ENCODE peak calls at places on chromosomes 12 and 14, in five cellular contexts. S, O, V, Y and T are unnamed samples.

GRCh38 chr12:98471085-98471484 is 44.3 kb upstream of the TMPO start:
- DNase-seq in S (no peak), O (no peak), V (no peak), Y (no peak), T (no peak)

GRCh38 chr12:14554281-14555008 is 13.2 kb downstream of the PLBD1 start:
- DNase-seq in S (no peak), O (no peak), V (peak), Y (peak), T (peak)

GRCh38 chr12:73863541-73863940 is 674.1 kb upstream of the ATXN7L3B start:
- DNase-seq in S (no peak), O (peak), V (no peak), Y (no peak), T (no peak)

GRCh38 chr14:21454843-21455550 is 926 bp downstream of the CHD8 start:
- DNase-seq in S (no peak), O (no peak), V (no peak), Y (no peak), T (no peak)

GRCh38 chr12:128551266-128552025 is 272.3 kb downstream of the SLC15A4 start:
- DNase-seq in S (no peak), O (no peak), V (peak), Y (no peak), T (no peak)

GRCh38 chr12:117685115-117685926 is 283.5 kb downstream of the KSR2 start:
- DNase-seq in S (no peak), O (peak), V (peak), Y (peak), T (no peak)

GRCh38 chr14:72888202-72888601 is 5.7 kb downstream of the DPF3 start:
- DNase-seq in S (no peak), O (no peak), V (no peak), Y (no peak), T (no peak)

GRCh38 chr12:15931590-15932053 is 20.5 kb downstream of the DERA start:
- DNase-seq in S (no peak), O (no peak), V (no peak), Y (no peak), T (no peak)

GRCh38 chr14:77914073-77914721 is 114.3 kb downstream of the ADCK1 start:
- DNase-seq in S (no peak), O (no peak), V (no peak), Y (no peak), T (no peak)

GRCh38 chr12:115504241-115504941 is 773.1 kb downstream of the MED13L start:
- DNase-seq in S (no peak), O (no peak), V (no peak), Y (no peak), T (peak)

GRCh38 chr12:89636776-89637160 is 71.9 kb downstream of the ATP2B1 start:
- DNase-seq in S (no peak), O (no peak), V (no peak), Y (no peak), T (no peak)

GRCh38 chr12:53595212-53595611 is 31.0 kb downstream of the ATF7 start:
- DNase-seq in S (no peak), O (no peak), V (no peak), Y (no peak), T (no peak)

GRCh38 chr14:93733231-93733630 is 55.1 kb downstream of the PRIMA1 start:
- DNase-seq in S (no peak), O (no peak), V (no peak), Y (no peak), T (no peak)

GRCh38 chr14:100887728-100888335 is 15.7 kb downstream of the RTL1 start:
- DNase-seq in S (no peak), O (no peak), V (no peak), Y (no peak), T (no peak)

GRCh38 chr12:84779169-84779568 is 133.4 kb downstream of the SLC6A15 start:
- DNase-seq in S (no peak), O (no peak), V (no peak), Y (no peak), T (no peak)

GRCh38 chr12:40942326-40942725 is 245.8 kb upstream of the PDZRN4 start:
- DNase-seq in S (no peak), O (no peak), V (no peak), Y (no peak), T (no peak)

GRCh38 chr12:51683763-51684357 is 92.8 kb downstream of the SCN8A start:
- DNase-seq in S (no peak), O (no peak), V (no peak), Y (no peak), T (no peak)

GRCh38 chr12:116065561-116065960 is 211.9 kb downstream of the MED13L start:
- DNase-seq in S (no peak), O (no peak), V (no peak), Y (no peak), T (no peak)

GRCh38 chr14:90510208-90510607 is 113.4 kb downstream of the CALM1 start:
- DNase-seq in S (no peak), O (no peak), V (no peak), Y (no peak), T (no peak)

GRCh38 chr12:3755898-3756297 is 3.0 kb upstream of the CRACR2A start:
- DNase-seq in S (no peak), O (no peak), V (no peak), Y (no peak), T (no peak)

GRCh38 chr12:129635003-129635685 is 268.7 kb downstream of the TMEM132D start:
- DNase-seq in S (no peak), O (no peak), V (no peak), Y (no peak), T (no peak)

GRCh38 chr14:39425947-39426346 is 6.3 kb downstream of the FBXO33 start:
- DNase-seq in S (no peak), O (no peak), V (no peak), Y (no peak), T (no peak)

GRCh38 chr12:124448955-124449622 is 118.3 kb downstream of the NCOR2 start:
- DNase-seq in S (no peak), O (no peak), V (no peak), Y (no peak), T (no peak)

GRCh38 chr14:99395904-99396530 is 84.6 kb downstream of the SETD3 start:
- DNase-seq in S (peak), O (no peak), V (no peak), Y (no peak), T (no peak)

GRCh38 chr12:46153267-46153872 is 115.5 kb downstream of the SLC38A1 start:
- DNase-seq in S (no peak), O (no peak), V (peak), Y (no peak), T (no peak)

GRCh38 chr12:67431436-67432049 is 162.4 kb downstream of the CAND1 start:
- DNase-seq in S (no peak), O (no peak), V (no peak), Y (no peak), T (no peak)

GRCh38 chr12:116313194-116313910 is 35.9 kb upstream of the MED13L start:
- DNase-seq in S (no peak), O (no peak), V (no peak), Y (no peak), T (no peak)

GRCh38 chr12:89421093-89421835 is 69.0 kb upstream of the DUSP6 start:
- DNase-seq in S (no peak), O (no peak), V (no peak), Y (no peak), T (no peak)

GRCh38 chr12:90794212-90794611 is 160.8 kb downstream of the CCER1 start:
- DNase-seq in S (no peak), O (no peak), V (no peak), Y (no peak), T (no peak)